ENCODE peak calls at places on chromosomes 3 and 15, in six cellular contexts. L is caudate nucleus; V is NCI-H1417 treated with DMSO at 0.1 percent for 48 hours; Q is activated CD4-positive, alpha-beta T cell treated with anti-CD3 and anti-CD28 coated beads, Interleukin-2, amount 50 U/mL, for 4 hours; S is RWPE1; F is NCI-H524 treated with DMSO at 0.1 percent for 48 hours. H is an unnamed sample.
A peak's percentile ranks its signal among the peaks of the same experiment; 100 is the strongest.

GRCh38 chr3:13791501-13792490 is 88.1 kb downstream of the WNT7A start:
- DNase-seq in V (no peak), S (no peak), Q (no peak), F (no peak), L (no peak), H (no peak)

GRCh38 chr15:79192462-79193036 is 90.0 kb upstream of the ANKRD34C start:
- DNase-seq in F (peak; percentile 94), S (no peak), V (peak; percentile 66), L (no peak), Q (no peak), H (no peak)

GRCh38 chr3:7307410-7307809 is 446.5 kb downstream of the GRM7 start:
- DNase-seq in F (no peak), L (no peak), V (no peak), Q (no peak), S (no peak), H (no peak)

GRCh38 chr15:70258369-70259029 is 160.8 kb upstream of the TLE3 start:
- DNase-seq in Q (peak; percentile 69), F (no peak), L (no peak), S (no peak), V (no peak), H (no peak)

GRCh38 chr3:138513073-138513843 is 78.8 kb downstream of the ESYT3 start:
- DNase-seq in V (no peak), F (no peak), Q (no peak), S (no peak), L (no peak), H (no peak)

GRCh38 chr3:32969656-32970055 is 18.2 kb downstream of the CCR4 start:
- DNase-seq in L (no peak), V (no peak), Q (no peak), S (no peak), F (no peak), H (no peak)

GRCh38 chr3:165643433-165643824 is 193.8 kb downstream of the BCHE start:
- DNase-seq in V (no peak), F (no peak), S (peak; percentile 9), L (no peak), Q (no peak), H (no peak)

GRCh38 chr15:40047413-40048154 is 8.6 kb upstream of the SRP14 start:
- DNase-seq in Q (peak; percentile 50), S (peak; percentile 55), L (no peak), V (no peak), F (no peak), H (no peak)

GRCh38 chr15:29454506-29454905 is 184.9 kb upstream of the NSMCE3 start:
- DNase-seq in V (no peak), L (no peak), S (no peak), F (no peak), Q (no peak), H (no peak)

GRCh38 chr3:17489139-17489538 is 253.3 kb downstream of the TBC1D5 start:
- DNase-seq in F (no peak), V (no peak), L (no peak), Q (no peak), S (no peak), H (no peak)

GRCh38 chr15:100229181-100230163 is 112.3 kb downstream of the ADAMTS17 start:
- DNase-seq in S (no peak), V (no peak), L (no peak), Q (no peak), F (no peak), H (no peak)